ENCODE peak calls at places on chromosomes 16 and 17, in six cellular contexts. I, M, R, X, J and A are unnamed samples.

GRCh38 chr16:52869243-52869642 is 183.5 kb downstream of the CHD9NB start:
- DNase-seq in I (no peak), M (no peak), R (no peak), X (no peak), J (no peak), A (no peak)

GRCh38 chr16:82949016-82949415 is 322.2 kb downstream of the CDH13 start:
- DNase-seq in I (no peak), M (no peak), R (no peak), X (no peak), J (no peak), A (no peak)

GRCh38 chr17:39599006-39599664 is 8.6 kb downstream of the NEUROD2 start:
- DNase-seq in I (no peak), M (no peak), R (no peak), X (no peak), J (no peak), A (no peak)

GRCh38 chr16:72474511-72475123 is 302.7 kb upstream of the PMFBP1 start:
- DNase-seq in I (no peak), M (no peak), R (no peak), X (no peak), J (peak), A (no peak)

GRCh38 chr17:42494673-42495072 is 36.0 kb downstream of the ATP6V0A1 start:
- DNase-seq in I (no peak), M (no peak), R (no peak), X (no peak), J (no peak), A (no peak)

GRCh38 chr17:47275245-47275984 is 21.8 kb downstream of the ITGB3 start:
- DNase-seq in I (peak), M (peak), R (peak), X (no peak), J (peak), A (peak)

GRCh38 chr16:89365996-89366395 is 124.4 kb downstream of the ANKRD11 start:
- DNase-seq in I (no peak), M (no peak), R (no peak), X (no peak), J (no peak), A (no peak)

GRCh38 chr17:40022961-40023541 is 7.8 kb downstream of the CSF3 start:
- DNase-seq in I (no peak), M (no peak), R (no peak), X (no peak), J (no peak), A (peak)

GRCh38 chr16:89618114-89618999 is 4.9 kb downstream of the DPEP1 start:
- DNase-seq in I (no peak), M (no peak), R (no peak), X (no peak), J (no peak), A (no peak)

GRCh38 chr17:31579265-31579664 is 187.8 kb downstream of the RAB11FIP4 start:
- DNase-seq in I (no peak), M (no peak), R (peak), X (no peak), J (peak), A (no peak)

GRCh38 chr17:869567-870530 is 87.7 kb downstream of the MRM3 start:
- DNase-seq in I (no peak), M (peak), R (peak), X (no peak), J (peak), A (no peak)

GRCh38 chr17:3796110-3796821 is 4.7 kb downstream of the ITGAE start:
- DNase-seq in I (no peak), M (no peak), R (no peak), X (peak), J (peak), A (peak)

GRCh38 chr17:43888548-43888947 is 18.8 kb downstream of the MPP2 start:
- DNase-seq in I (no peak), M (no peak), R (no peak), X (no peak), J (no peak), A (no peak)